ENCODE peak calls at places on chromosomes 13 and 19, in ten cellular contexts. X, G, J, N, D, T, E, A, F and V are unnamed samples.

GRCh38 chr19:14562660-14563589 is 8.9 kb downstream of the NDUFB7 start:
- DNase-seq in T (no peak), D (no peak), E (no peak), F (no peak), X (no peak), A (no peak), J (no peak), N (no peak), G (no peak), V (no peak)

GRCh38 chr19:23698711-23699520 is 11.9 kb upstream of the ZNF675 start:
- DNase-seq in D (no peak), A (no peak), X (no peak), E (no peak), N (no peak), T (no peak), J (no peak), G (no peak), F (no peak), V (no peak)

GRCh38 chr13:33213797-33214196 is 71.8 kb downstream of the STARD13 start:
- DNase-seq in D (no peak), E (no peak), N (no peak), G (no peak), T (no peak), A (no peak), X (peak), J (no peak), F (no peak), V (no peak)

GRCh38 chr13:40318366-40318765 is 348.1 kb downstream of the FOXO1 start:
- DNase-seq in F (no peak), T (no peak), D (no peak), G (peak), N (no peak), J (peak), E (no peak), A (no peak), X (no peak), V (no peak)

GRCh38 chr19:17654993-17655392 is 33.2 kb downstream of the UNC13A start:
- DNase-seq in D (no peak), N (no peak), J (no peak), T (no peak), F (no peak), A (no peak), E (no peak), X (no peak), G (peak), V (no peak)

GRCh38 chr19:5615756-5616327 is 6.7 kb downstream of the SAFB2 start:
- DNase-seq in D (no peak), G (no peak), N (peak), T (no peak), E (no peak), F (no peak), A (no peak), X (no peak), J (no peak), V (no peak)

GRCh38 chr19:44025217-44025936 is at the start of gene ZNF222:
- DNase-seq in J (peak), D (peak), F (peak), G (peak), A (peak), N (peak), T (peak), X (peak), E (peak), V (peak)

GRCh38 chr19:51824603-51825002 is 29.6 kb downstream of the FPR3 start:
- DNase-seq in G (no peak), T (no peak), E (no peak), X (no peak), F (peak), A (no peak), D (no peak), J (no peak), N (no peak), V (no peak)

GRCh38 chr13:61453121-61453520 is 37.5 kb upstream of the PCDH20 start:
- DNase-seq in T (no peak), J (no peak), X (no peak), A (no peak), F (no peak), G (no peak), N (no peak), E (no peak), D (no peak), V (no peak)

GRCh38 chr13:106568225-106569003 is 477 bp upstream of the ARGLU1 start:
- DNase-seq in F (no peak), N (no peak), A (no peak), X (no peak), E (peak), J (no peak), G (no peak), D (no peak), T (no peak), V (peak)

GRCh38 chr19:54138777-54139256 is 1.3 kb downstream of the CNOT3 start:
- DNase-seq in G (peak), J (no peak), E (no peak), T (no peak), F (no peak), X (no peak), D (no peak), A (no peak), N (no peak), V (no peak)

GRCh38 chr13:113083402-113084061 is 22.1 kb upstream of the F7 start:
- DNase-seq in N (no peak), A (no peak), T (no peak), F (no peak), J (peak), D (no peak), G (peak), E (no peak), X (no peak), V (no peak)

GRCh38 chr19:46823049-46823448 is 27.6 kb downstream of the AP2S1 start:
- DNase-seq in J (peak), A (no peak), G (no peak), T (no peak), X (no peak), N (no peak), D (no peak), E (no peak), F (no peak), V (no peak)

GRCh38 chr19:18090545-18091216 is 3.9 kb upstream of the IL12RB1 start:
- DNase-seq in F (peak), N (peak), J (no peak), E (no peak), G (no peak), D (no peak), X (peak), T (no peak), A (no peak), V (no peak)

GRCh38 chr13:108915095-108915633 is 285.8 kb downstream of the MYO16 start:
- DNase-seq in F (no peak), E (no peak), A (no peak), D (no peak), J (no peak), X (peak), N (peak), T (no peak), G (no peak), V (no peak)

GRCh38 chr13:20528451-20528850 is 2.8 kb upstream of the CRYL1 start:
- DNase-seq in X (no peak), T (no peak), E (no peak), A (no peak), G (no peak), D (no peak), F (no peak), J (no peak), N (no peak), V (no peak)

GRCh38 chr19:55467236-55468053 is 2.9 kb upstream of the C19orf85 start:
- DNase-seq in G (peak), J (no peak), A (peak), F (no peak), N (no peak), D (peak), X (peak), E (peak), T (peak), V (no peak)

GRCh38 chr13:113929628-113930615 is 44.0 kb downstream of the C13orf46 start:
- DNase-seq in N (no peak), F (peak), A (no peak), E (no peak), D (no peak), T (no peak), J (no peak), G (no peak), X (no peak), V (no peak)

GRCh38 chr19:15195987-15196682 is 4.7 kb downstream of the NOTCH3 start:
- DNase-seq in N (no peak), A (no peak), E (no peak), T (no peak), G (peak), D (no peak), X (no peak), J (no peak), F (no peak), V (no peak)

GRCh38 chr19:2455481-2456300 is 1.1 kb downstream of the LMNB2 start:
- DNase-seq in J (no peak), G (peak), T (peak), A (no peak), E (peak), D (no peak), X (peak), N (no peak), F (no peak), V (no peak)

GRCh38 chr19:29714953-29715694 is at the start of gene C19orf12:
- DNase-seq in F (no peak), X (peak), D (peak), E (peak), A (peak), G (peak), J (peak), N (peak), T (peak), V (no peak)

GRCh38 chr19:1064661-1065605 is 2.0 kb upstream of the ARHGAP45 start:
- DNase-seq in X (peak), N (peak), F (no peak), E (peak), G (peak), D (peak), A (peak), T (peak), J (peak), V (no peak)

GRCh38 chr13:62879071-62879470 is 1463.4 kb upstream of the PCDH20 start:
- DNase-seq in J (no peak), N (peak), G (no peak), X (peak), E (no peak), F (no peak), T (no peak), D (no peak), A (no peak), V (no peak)

GRCh38 chr13:24076124-24076523 is 84.4 kb upstream of the SPATA13 start:
- DNase-seq in F (no peak), T (no peak), X (no peak), N (no peak), J (no peak), E (no peak), G (no peak), A (no peak), D (no peak), V (no peak)

GRCh38 chr19:28878862-28879566 is 333.9 kb downstream of the UQCRFS1 start:
- DNase-seq in E (peak), A (peak), X (peak), D (peak), N (peak), T (peak), G (no peak), F (no peak), J (peak), V (peak)

GRCh38 chr13:41463823-41464602 is 6.7 kb downstream of the RGCC start:
- DNase-seq in X (no peak), A (peak), G (peak), F (no peak), D (no peak), T (peak), N (no peak), E (no peak), J (no peak), V (no peak)